ENCODE peak calls at places on chromosomes 16 and 17, in eight cellular contexts. Q is gastrocnemius medialis; Y is stimulated activated CD4-positive, alpha-beta T cell treated with anti-CD3 and anti-CD28 coated beads, Interleukin-4, amount 100 ng/mL, for 24 hours; L is posterior cingulate gyrus; A is dermis blood vessel endothelial cell; W is activated CD4-positive, alpha-beta T cell treated with anti-CD3 and anti-CD28 coated beads, Interleukin-2, amount 50 U/mL, for 4 hours; X is fibroblast of lung; B is adrenal gland. M is an unnamed sample.

GRCh38 chr16:641326-642188 is at the start of gene MCRIP2:
- DNase-seq in L (peak; percentile 84), Q (peak; percentile 76), B (peak; percentile 94), Y (peak; percentile 71), X (peak; percentile 58), W (peak; percentile 42), A (peak; percentile 61), M (peak; percentile 69)

GRCh38 chr17:10121971-10122707 is 76.3 kb downstream of the GAS7 start:
- DNase-seq in W (no peak), B (no peak), Y (no peak), X (no peak), Q (no peak), A (no peak), L (no peak), M (no peak)

GRCh38 chr16:85990861-85991301 is 91.9 kb downstream of the IRF8 start:
- DNase-seq in L (no peak), Q (no peak), B (no peak), A (no peak), X (no peak), W (no peak), Y (no peak), M (no peak)

GRCh38 chr16:57092786-57093301 is 461 bp downstream of the CPNE2 start:
- DNase-seq in Q (no peak), Y (peak; percentile 49), A (peak; percentile 60), B (peak; percentile 27), X (no peak), W (peak; percentile 34), L (no peak), M (peak; percentile 42)

GRCh38 chr16:68520649-68521086 is 18.4 kb upstream of the ZFP90 start:
- DNase-seq in Q (peak; percentile 51), A (peak; percentile 87), Y (peak; percentile 89), B (peak; percentile 93), W (peak; percentile 84), X (peak; percentile 69), L (peak; percentile 80), M (peak; percentile 83)

GRCh38 chr16:73058616-73059409 is 10.9 kb upstream of the ZFHX3 start:
- DNase-seq in W (no peak), B (peak; percentile 51), Q (no peak), Y (no peak), A (peak; percentile 61), L (no peak), X (peak; percentile 66), M (peak; percentile 60)

GRCh38 chr16:14486520-14487303 is 143.3 kb downstream of the PARN start:
- DNase-seq in L (peak; percentile 71), Y (no peak), W (no peak), Q (peak; percentile 77), A (peak; percentile 89), B (peak; percentile 98), X (peak; percentile 96), M (peak; percentile 92)

GRCh38 chr16:15564619-15565339 is 78.2 kb downstream of the MARF1 start:
- DNase-seq in A (no peak), Q (no peak), X (no peak), B (no peak), L (no peak), W (no peak), Y (no peak), M (no peak)

GRCh38 chr17:64707077-64707591 is 45.0 kb upstream of the SMURF2 start:
- DNase-seq in X (peak; percentile 100), L (peak; percentile 15), B (peak; percentile 93), W (no peak), A (peak; percentile 100), Q (peak; percentile 56), Y (no peak), M (peak; percentile 100)

GRCh38 chr16:57781741-57782606 is 20.3 kb downstream of the KIFC3 start:
- DNase-seq in Q (no peak), L (no peak), B (no peak), W (no peak), Y (no peak), X (peak; percentile 61), A (peak; percentile 72), M (peak; percentile 48)

GRCh38 chr16:48393843-48394703 is 8.9 kb upstream of the SIAH1 start:
- DNase-seq in Q (peak; percentile 87), Y (no peak), W (no peak), A (peak; percentile 20), B (peak; percentile 85), L (peak; percentile 67), X (peak; percentile 58), M (no peak)

GRCh38 chr17:31888124-31888523 is 13.4 kb downstream of the UTP6 start:
- DNase-seq in Y (no peak), A (no peak), W (no peak), X (no peak), L (no peak), Q (no peak), B (peak; percentile 11), M (no peak)

GRCh38 chr16:351804-352520 is 561 bp downstream of the AXIN1 start:
- DNase-seq in A (peak; percentile 17), B (no peak), Y (no peak), Q (no peak), X (no peak), W (no peak), L (no peak), M (peak; percentile 26)

GRCh38 chr17:68356520-68356919 is 65.2 kb downstream of the ARSG start:
- DNase-seq in Y (peak; percentile 70), Q (no peak), B (no peak), L (no peak), A (no peak), W (peak; percentile 51), X (peak; percentile 74), M (no peak)

GRCh38 chr17:59427425-59427921 is 96.0 kb downstream of the YPEL2 start:
- DNase-seq in L (peak; percentile 29), Y (peak; percentile 77), X (peak; percentile 78), Q (no peak), W (peak; percentile 16), B (peak; percentile 23), A (peak; percentile 98), M (peak; percentile 89)

GRCh38 chr16:28000314-28000713 is 63.2 kb downstream of the GSG1L start:
- DNase-seq in Q (no peak), Y (no peak), L (no peak), W (no peak), X (no peak), B (no peak), A (no peak), M (no peak)

GRCh38 chr16:18041864-18042834 is 294.4 kb downstream of the NPIPA8 start:
- DNase-seq in L (no peak), Q (no peak), Y (no peak), X (no peak), W (no peak), A (no peak), B (no peak), M (no peak)

GRCh38 chr16:86602521-86602920 is 24.2 kb downstream of the FOXL1 start:
- DNase-seq in B (no peak), L (no peak), W (no peak), Y (no peak), X (no peak), Q (no peak), A (no peak), M (no peak)

GRCh38 chr16:64711026-64711425 is 410.8 kb downstream of the CDH11 start:
- DNase-seq in B (no peak), X (peak; percentile 99), L (no peak), W (no peak), Q (no peak), Y (no peak), A (no peak), M (peak; percentile 52)

GRCh38 chr17:79732804-79733691 is 2.3 kb downstream of the ENPP7 start:
- DNase-seq in Y (no peak), L (no peak), W (no peak), B (peak; percentile 67), Q (no peak), X (no peak), A (peak; percentile 46), M (peak; percentile 38)

GRCh38 chr17:19453296-19453695 is 42.3 kb downstream of the RNF112 start:
- DNase-seq in Q (no peak), W (no peak), L (no peak), X (no peak), Y (no peak), B (no peak), A (no peak), M (no peak)

GRCh38 chr16:11896776-11897175 is 19.0 kb downstream of the GSPT1 start:
- DNase-seq in X (peak; percentile 83), L (no peak), B (peak; percentile 56), Y (peak; percentile 5), Q (no peak), A (peak; percentile 71), W (no peak), M (peak; percentile 74)

GRCh38 chr17:43691317-43691693 is 29.6 kb upstream of the MEOX1 start:
- DNase-seq in W (no peak), Q (no peak), A (no peak), Y (no peak), X (no peak), L (no peak), B (no peak), M (no peak)

GRCh38 chr17:1374426-1375177 is 25.4 kb downstream of the YWHAE start:
- DNase-seq in A (no peak), Y (no peak), L (no peak), X (peak; percentile 52), B (no peak), Q (no peak), W (no peak), M (no peak)

GRCh38 chr16:80718480-80719220 is 85.7 kb downstream of the CDYL2 start:
- DNase-seq in A (peak; percentile 89), Y (no peak), Q (no peak), L (no peak), X (peak; percentile 85), W (no peak), B (peak; percentile 55), M (no peak)

GRCh38 chr17:73549841-73550430 is 94.3 kb downstream of the SDK2 start:
- DNase-seq in Q (no peak), A (no peak), W (no peak), L (no peak), X (no peak), B (no peak), Y (no peak), M (no peak)

GRCh38 chr16:9521749-9522370 is 430.4 kb downstream of the HAPSTR1 start:
- DNase-seq in Q (no peak), Y (no peak), X (no peak), L (no peak), B (peak; percentile 36), A (no peak), W (no peak), M (no peak)

GRCh38 chr16:25084797-25085196 is 26.7 kb upstream of the LCMT1 start:
- DNase-seq in A (no peak), W (no peak), B (no peak), X (no peak), Y (no peak), Q (no peak), L (no peak), M (no peak)

GRCh38 chr17:31085563-31085962 is 9.2 kb upstream of the NF1 start:
- DNase-seq in L (no peak), X (peak; percentile 69), A (no peak), Q (no peak), Y (no peak), B (peak; percentile 55), W (no peak), M (peak; percentile 87)

GRCh38 chr16:81004646-81005353 is 1.9 kb downstream of the CMC2 start:
- DNase-seq in X (peak; percentile 49), W (no peak), L (no peak), Q (no peak), Y (peak; percentile 43), A (peak; percentile 78), B (peak; percentile 32), M (peak; percentile 80)

GRCh38 chr17:67244621-67245072 is 349 bp downstream of the HELZ start:
- DNase-seq in W (no peak), Y (no peak), A (peak; percentile 15), X (no peak), L (no peak), B (no peak), Q (no peak), M (no peak)

M was measured in mesenchymal stem cell.